ENCODE peak calls at places on chromosomes 6 and 20, in eight cellular contexts. P is AG08395; B is activated naive CD8-positive, alpha-beta T cell treated with anti-CD3 and anti-CD28 coated beads, Interleukin-2, amount 50 U/mL, for 16 hours; A is NCI-H1417 treated with DMSO at 0.1 percent for 48 hours; U is left ventricle myocardium superior; Q is activated CD4-positive, alpha-beta T cell treated with anti-CD3 and anti-CD28 coated beads, Interleukin-2, amount 50 U/mL, for 1 hour; E is thyroid gland; M is KG1. I is an unnamed sample.
A peak's percentile ranks its signal among the peaks of the same experiment; 100 is the strongest.

GRCh38 chr20:1798982-1799381 is 96.2 kb upstream of the SIRPA start:
- DNase-seq in P (no peak), B (no peak), A (no peak), U (no peak), Q (no peak), E (no peak), M (no peak), I (no peak)

GRCh38 chr6:137698636-137699035 is 168.4 kb upstream of the TNFAIP3 start:
- DNase-seq in P (no peak), B (no peak), A (no peak), U (peak; percentile 27), Q (no peak), E (no peak), M (peak; percentile 67), I (peak; percentile 95)

GRCh38 chr6:105611606-105612005 is 208.7 kb upstream of the PREP start:
- DNase-seq in P (no peak), B (no peak), A (no peak), U (no peak), Q (no peak), E (no peak), M (no peak), I (no peak)

GRCh38 chr6:36697481-36697903 is at the start of gene RAB44:
- DNase-seq in P (no peak), B (no peak), A (no peak), U (no peak), Q (no peak), E (no peak), M (peak; percentile 44), I (peak; percentile 93)

GRCh38 chr6:169974663-169975062 is 223.2 kb downstream of the ERMARD start:
- DNase-seq in P (no peak), B (no peak), A (no peak), U (no peak), Q (no peak), E (no peak), M (no peak), I (no peak)

GRCh38 chr20:38932457-38933120 is 6.4 kb downstream of the FAM83D start:
- DNase-seq in P (no peak), B (no peak), A (no peak), U (no peak), Q (no peak), E (no peak), M (no peak), I (no peak)

GRCh38 chr6:14151773-14152172 is 34.2 kb downstream of the CD83 start:
- DNase-seq in P (no peak), B (no peak), A (no peak), U (no peak), Q (no peak), E (no peak), M (no peak), I (no peak)

GRCh38 chr6:130720076-130720475 is 107.1 kb upstream of the SMLR1 start:
- DNase-seq in P (no peak), B (no peak), A (no peak), U (no peak), Q (no peak), E (no peak), M (no peak), I (no peak)

GRCh38 chr6:137767931-137768690 is 98.9 kb upstream of the TNFAIP3 start:
- DNase-seq in P (peak; percentile 13), B (no peak), A (no peak), U (no peak), Q (no peak), E (no peak), M (peak; percentile 18), I (peak; percentile 92)

GRCh38 chr6:136737343-136738177 is 54.7 kb downstream of the MAP3K5 start:
- DNase-seq in P (peak; percentile 55), B (no peak), A (no peak), U (no peak), Q (no peak), E (no peak), M (no peak), I (no peak)

GRCh38 chr6:32255212-32256153 is 31.6 kb upstream of the NOTCH4 start:
- DNase-seq in P (peak; percentile 94), B (peak; percentile 31), A (no peak), U (peak; percentile 76), Q (peak; percentile 49), E (peak; percentile 64), M (no peak), I (peak; percentile 35)

GRCh38 chr6:146546440-146546839 is 2.8 kb downstream of the RAB32 start:
- DNase-seq in P (peak; percentile 71), B (no peak), A (no peak), U (no peak), Q (no peak), E (no peak), M (no peak), I (no peak)

GRCh38 chr6:104887350-104887749 is 27.6 kb upstream of the HACE1 start:
- DNase-seq in P (peak; percentile 30), B (no peak), A (no peak), U (no peak), Q (no peak), E (peak; percentile 7), M (no peak), I (peak; percentile 46)

GRCh38 chr6:3961581-3962225 is 112.5 kb downstream of the FAM50B start:
- DNase-seq in P (no peak), B (no peak), A (no peak), U (no peak), Q (no peak), E (no peak), M (no peak), I (no peak)

GRCh38 chr6:48630511-48630910 is 519.5 kb upstream of the PTCHD4 start:
- DNase-seq in P (no peak), B (no peak), A (no peak), U (no peak), Q (no peak), E (no peak), M (no peak), I (no peak)

GRCh38 chr6:138577151-138577915 is 78.0 kb upstream of the NHSL1 start:
- DNase-seq in P (no peak), B (no peak), A (peak; percentile 81), U (no peak), Q (no peak), E (peak; percentile 35), M (no peak), I (no peak)